ENCODE peak calls at places on chromosomes 5 and 9, in four cellular contexts. C is H54, D is NCI-H1417, H is SW 1271. E is an unnamed sample.

GRCh38 chr5:113022661-113023060 is 46.1 kb downstream of the DCP2 start:
- DNase-seq in C (no peak), D (no peak), H (peak), E (no peak)

GRCh38 chr5:25544652-25545249 is 900.0 kb upstream of the CDH10 start:
- DNase-seq in H (peak), C (peak), D (no peak), E (peak)

GRCh38 chr9:104864675-104865104 is 63.3 kb downstream of the ABCA1 start:
- DNase-seq in H (no peak), C (no peak), D (no peak), E (no peak)

GRCh38 chr5:10904862-10905432 is 143.9 kb upstream of the DAP start:
- DNase-seq in H (no peak), D (no peak), C (no peak), E (no peak)

GRCh38 chr5:158456756-158457155 is 597.8 kb upstream of the CLINT1 start:
- DNase-seq in D (no peak), C (peak), H (peak), E (no peak)

GRCh38 chr5:5905186-5905585 is 473.2 kb downstream of the MED10 start:
- DNase-seq in H (no peak), D (no peak), C (no peak), E (no peak)

GRCh38 chr9:72982161-72982799 is 29.4 kb upstream of the ALDH1A1 start:
- DNase-seq in C (no peak), D (no peak), H (no peak), E (no peak)

GRCh38 chr5:93588586-93589347 is 5.7 kb downstream of the NR2F1 start:
- DNase-seq in D (no peak), H (no peak), C (no peak), E (no peak)

GRCh38 chr9:27491164-27491563 is 32.9 kb upstream of the IFNK start:
- DNase-seq in D (no peak), H (no peak), C (no peak), E (no peak)

GRCh38 chr9:97900103-97900737 is 22.1 kb downstream of the TRMO start:
- DNase-seq in D (no peak), C (no peak), H (no peak), E (no peak)

GRCh38 chr5:135343417-135343816 is 55.6 kb downstream of the MACROH2A1 start:
- DNase-seq in C (peak), H (no peak), D (no peak), E (no peak)

GRCh38 chr5:43773032-43773830 is 170.3 kb downstream of the NNT start:
- DNase-seq in H (peak), C (peak), D (no peak), E (no peak)

GRCh38 chr9:75892168-75892901 is 1.9 kb downstream of the PCSK5 start:
- DNase-seq in H (no peak), C (no peak), D (peak), E (no peak)

GRCh38 chr5:93384977-93385376 is 196.0 kb downstream of the NR2F1-AS1 start:
- DNase-seq in C (no peak), D (no peak), H (no peak), E (no peak)

GRCh38 chr5:156523607-156524006 is 196.6 kb downstream of the SGCD start:
- DNase-seq in H (no peak), C (no peak), D (no peak), E (no peak)

GRCh38 chr5:115179959-115180709 is 10.4 kb upstream of the TRIM36 start:
- DNase-seq in D (peak), C (no peak), H (no peak), E (peak)

GRCh38 chr9:104868687-104869404 is 59.1 kb downstream of the ABCA1 start:
- DNase-seq in H (peak), D (no peak), C (peak), E (peak)

GRCh38 chr9:105834404-105834803 is 140.1 kb downstream of the TMEM38B start:
- DNase-seq in C (no peak), D (no peak), H (no peak), E (no peak)

GRCh38 chr5:1793966-1794895 is 5.4 kb downstream of the MRPL36 start:
- DNase-seq in D (no peak), C (peak), H (no peak), E (no peak)

GRCh38 chr9:75197521-75197920 is 109.2 kb downstream of the OSTF1 start:
- DNase-seq in C (no peak), H (no peak), D (no peak), E (no peak)

GRCh38 chr5:31678180-31678579 is 39.2 kb downstream of the PDZD2 start:
- DNase-seq in H (no peak), D (no peak), C (no peak), E (no peak)

GRCh38 chr5:108380531-108381021 is 1.3 kb downstream of the FBXL17 start:
- DNase-seq in D (peak), H (peak), C (peak), E (no peak)

GRCh38 chr9:132166599-132166998 is 4.7 kb downstream of the NTNG2 start:
- DNase-seq in C (no peak), D (no peak), H (peak), E (no peak)

GRCh38 chr5:145350501-145350900 is 484.6 kb downstream of the PRELID2 start:
- DNase-seq in D (no peak), C (no peak), H (no peak), E (no peak)

GRCh38 chr9:135252980-135253304 is 165.5 kb downstream of the OLFM1 start:
- DNase-seq in C (peak), D (no peak), H (no peak), E (no peak)

GRCh38 chr5:56734066-56734766 is 81.1 kb upstream of the MAP3K1 start:
- DNase-seq in D (no peak), C (no peak), H (no peak), E (no peak)

GRCh38 chr9:36316629-36317317 is 58.5 kb upstream of the GNE start:
- DNase-seq in H (no peak), D (no peak), C (no peak), E (no peak)

GRCh38 chr5:125410501-125411162 is 664.2 kb upstream of the ZNF608 start:
- DNase-seq in H (no peak), D (peak), C (no peak), E (no peak)

GRCh38 chr5:54832846-54833245 is 152.5 kb downstream of the ESM1 start:
- DNase-seq in H (no peak), D (peak), C (no peak), E (no peak)